ENCODE peak calls at places on chromosomes 1 and 21, in six cellular contexts. T is CD4-positive, alpha-beta memory T cell; Z is stimulated activated CD4-positive, alpha-beta T cell treated with anti-CD3 and anti-CD28 coated beads, Interleukin-15, amount 100 ng/mL, for 24 hours; F is posterior cingulate gyrus; W is Karpas-422; H is AG08395. R is an unnamed sample.

GRCh38 chr1:36123357-36123756 is 1.7 kb downstream of the COL8A2 start:
- DNase-seq in T (no peak), Z (peak; percentile 33), F (no peak), W (peak; percentile 56), H (no peak), R (no peak)

GRCh38 chr1:46394872-46395465 is 852 bp downstream of the FAAH start:
- DNase-seq in T (no peak), Z (no peak), F (no peak), W (no peak), H (no peak), R (no peak)

GRCh38 chr1:201436461-201436860 is 14.9 kb upstream of the TNNI1 start:
- DNase-seq in T (no peak), Z (no peak), F (no peak), W (no peak), H (peak; percentile 37), R (no peak)

GRCh38 chr1:121418369-121419049 is 233.7 kb downstream of the SRGAP2C start:
- DNase-seq in T (no peak), Z (no peak), F (no peak), W (no peak), H (no peak), R (no peak)

GRCh38 chr21:38402291-38402690 is 96.0 kb downstream of the ERG start:
- DNase-seq in T (no peak), Z (no peak), F (no peak), W (no peak), H (no peak), R (no peak)

GRCh38 chr1:86370627-86371026 is 25.5 kb downstream of the ODF2L start:
- DNase-seq in T (no peak), Z (no peak), F (no peak), W (no peak), H (peak; percentile 5), R (no peak)

GRCh38 chr1:13498553-13498952 is 15.2 kb downstream of the LRRC38 start:
- DNase-seq in T (no peak), Z (no peak), F (no peak), W (no peak), H (no peak), R (no peak)

GRCh38 chr1:17561561-17561985 is 22.1 kb downstream of the ARHGEF10L start:
- DNase-seq in T (no peak), Z (no peak), F (no peak), W (no peak), H (peak; percentile 66), R (no peak)

GRCh38 chr1:102191723-102192122 is 195.0 kb upstream of the OLFM3 start:
- DNase-seq in T (no peak), Z (no peak), F (no peak), W (peak; percentile 71), H (no peak), R (no peak)

GRCh38 chr1:205992218-205992882 is 10.8 kb downstream of the RAB7B start:
- DNase-seq in T (no peak), Z (no peak), F (no peak), W (no peak), H (no peak), R (no peak)

GRCh38 chr1:169086603-169087455 is 19.7 kb upstream of the ATP1B1 start:
- DNase-seq in T (peak; percentile 24), Z (no peak), F (no peak), W (peak; percentile 53), H (no peak), R (no peak)

GRCh38 chr1:101128851-101129250 is 103.3 kb upstream of the DPH5 start:
- DNase-seq in T (peak; percentile 20), Z (no peak), F (no peak), W (no peak), H (no peak), R (no peak)

GRCh38 chr1:162381383-162381782 is at the start of gene C1orf226:
- DNase-seq in T (no peak), Z (no peak), F (no peak), W (no peak), H (no peak), R (no peak)

GRCh38 chr1:9613625-9614299 is 25.1 kb downstream of the TMEM201 start:
- DNase-seq in T (no peak), Z (no peak), F (no peak), W (no peak), H (no peak), R (no peak)

GRCh38 chr21:31133243-31133830 is 95.1 kb upstream of the KRTAP19-8 start:
- DNase-seq in T (no peak), Z (no peak), F (no peak), W (no peak), H (no peak), R (no peak)

GRCh38 chr1:55670331-55671082 is 455.3 kb upstream of the USP24 start:
- DNase-seq in T (no peak), Z (no peak), F (no peak), W (no peak), H (peak; percentile 29), R (no peak)

GRCh38 chr1:203204776-203205175 is 18.3 kb upstream of the CHI3L1 start:
- DNase-seq in T (no peak), Z (no peak), F (no peak), W (no peak), H (no peak), R (no peak)

GRCh38 chr1:245512980-245513578 is 358.3 kb downstream of the KIF26B start:
- DNase-seq in T (no peak), Z (no peak), F (no peak), W (peak; percentile 71), H (peak; percentile 59), R (no peak)

GRCh38 chr1:154837679-154838171 is 32.4 kb downstream of the KCNN3 start:
- DNase-seq in T (no peak), Z (no peak), F (no peak), W (peak; percentile 74), H (no peak), R (no peak)

GRCh38 chr21:28540514-28540913 is 452.2 kb downstream of the LTN1 start:
- DNase-seq in T (no peak), Z (no peak), F (no peak), W (no peak), H (no peak), R (no peak)

R was measured in right atrium auricular region.